ENCODE peak calls at places on chromosomes 5 and 9, in five cellular contexts. N is heart right ventricle; I is AG09309; X is pons; A is stimulated activated CD8-positive, alpha-beta memory T cell treated with anti-CD3 and anti-CD28 coated beads, Interleukin-15, amount 100 ng/mL, for 48 hours. J is an unnamed sample.

GRCh38 chr5:139681112-139681458 is 32.9 kb downstream of the CXXC5 start:
- DNase-seq in A (no peak), N (no peak), X (no peak), I (no peak), J (no peak)

GRCh38 chr9:96150324-96151023 is 151.5 kb downstream of the HSD17B3 start:
- DNase-seq in I (no peak), X (no peak), A (peak; percentile 63), N (no peak), J (no peak)

GRCh38 chr9:124834586-124834985 is 18.7 kb upstream of the WDR38 start:
- DNase-seq in X (no peak), A (no peak), I (no peak), N (no peak), J (no peak)

GRCh38 chr5:132104561-132104960 is 31.0 kb downstream of the CSF2 start:
- DNase-seq in A (no peak), X (no peak), N (no peak), I (no peak), J (no peak)

GRCh38 chr5:31382051-31382878 is 149.6 kb downstream of the DROSHA start:
- DNase-seq in A (no peak), X (no peak), N (no peak), I (no peak), J (no peak)

GRCh38 chr5:35822541-35822940 is 34.1 kb upstream of the IL7R start:
- DNase-seq in I (no peak), N (no peak), X (no peak), A (no peak), J (no peak)

GRCh38 chr5:95375591-95375990 is 15.6 kb upstream of the FAM81B start:
- DNase-seq in X (no peak), I (no peak), A (no peak), N (no peak), J (no peak)

GRCh38 chr5:160311491-160312138 is 749 bp downstream of the CCNJL start:
- DNase-seq in N (peak; percentile 31), X (no peak), A (no peak), I (no peak), J (no peak)

GRCh38 chr5:115575167-115576070 is 26.9 kb downstream of the TICAM2 start:
- DNase-seq in X (no peak), I (no peak), A (no peak), N (no peak), J (no peak)

GRCh38 chr9:31730398-31730797 is 654.0 kb upstream of the ACO1 start:
- DNase-seq in X (no peak), N (no peak), I (no peak), A (no peak), J (no peak)

GRCh38 chr5:87769137-87769536 is 356.4 kb upstream of the CCNH start:
- DNase-seq in X (no peak), I (no peak), A (no peak), N (no peak), J (no peak)

GRCh38 chr5:168022761-168023160 is 268.7 kb upstream of the WWC1 start:
- DNase-seq in N (peak; percentile 23), A (no peak), X (peak; percentile 17), I (no peak), J (no peak)

GRCh38 chr5:79582186-79582585 is 30.1 kb upstream of the TENT2 start:
- DNase-seq in A (no peak), N (no peak), I (no peak), X (no peak), J (peak; percentile 15)

GRCh38 chr5:175635854-175636253 is 22.0 kb upstream of the HRH2 start:
- DNase-seq in I (no peak), A (no peak), N (no peak), X (no peak), J (no peak)

GRCh38 chr9:28073278-28073677 is 500.0 kb upstream of the C9orf72 start:
- DNase-seq in X (peak; percentile 76), N (peak; percentile 14), A (no peak), I (peak; percentile 23), J (peak; percentile 2)

GRCh38 chr5:72281764-72282499 is 38.1 kb downstream of the MRPS27 start:
- DNase-seq in X (no peak), I (peak; percentile 86), A (no peak), N (no peak), J (no peak)

GRCh38 chr9:137461663-137462395 is 2.7 kb upstream of the NSMF start:
- DNase-seq in I (no peak), X (no peak), A (peak; percentile 88), N (no peak), J (no peak)

GRCh38 chr5:100026601-100027000 is 508.6 kb upstream of the FAM174A start:
- DNase-seq in N (no peak), X (no peak), A (no peak), I (no peak), J (no peak)

GRCh38 chr5:122478741-122479459 is 166.9 kb downstream of the SNCAIP start:
- DNase-seq in X (no peak), A (no peak), I (peak; percentile 80), N (no peak), J (no peak)

GRCh38 chr9:20476912-20477311 is 145.4 kb downstream of the MLLT3 start:
- DNase-seq in N (no peak), I (no peak), X (no peak), A (no peak), J (no peak)

GRCh38 chr5:133483406-133484090 is 128.8 kb downstream of the FSTL4 start:
- DNase-seq in I (no peak), N (no peak), X (no peak), A (no peak), J (no peak)

GRCh38 chr5:141496038-141496437 is 7.2 kb downstream of the PCDHGC5 start:
- DNase-seq in X (no peak), I (no peak), N (no peak), A (no peak), J (no peak)

GRCh38 chr9:5571629-5572232 is 57.2 kb upstream of the RIC1 start:
- DNase-seq in X (no peak), A (no peak), I (no peak), N (no peak), J (no peak)

GRCh38 chr9:115385383-115386122 is 267.6 kb upstream of the TNC start:
- DNase-seq in I (no peak), X (no peak), A (no peak), N (no peak), J (no peak)

GRCh38 chr5:138502121-138502520 is 36.8 kb downstream of the EGR1 start:
- DNase-seq in N (no peak), X (no peak), A (no peak), I (no peak), J (no peak)

GRCh38 chr9:17578911-17579793 is at the start of gene SH3GL2:
- DNase-seq in I (no peak), X (no peak), N (peak; percentile 28), A (peak; percentile 3), J (peak; percentile 75)

GRCh38 chr5:31934156-31934555 is 240.0 kb downstream of the GOLPH3 start:
- DNase-seq in A (no peak), N (no peak), I (no peak), X (no peak), J (no peak)

GRCh38 chr5:172035039-172035438 is 28.6 kb upstream of the FBXW11 start:
- DNase-seq in A (peak; percentile 10), N (no peak), I (no peak), X (no peak), J (no peak)

GRCh38 chr5:78242001-78242400 is 52.5 kb downstream of the AP3B1 start:
- DNase-seq in X (no peak), I (no peak), N (no peak), A (no peak), J (no peak)

GRCh38 chr5:72448368-72448767 is 58.8 kb downstream of the ZNF366 start:
- DNase-seq in I (no peak), A (no peak), N (no peak), X (no peak), J (no peak)

GRCh38 chr9:127707766-127708165 is 978 bp downstream of the CFAP157 start:
- DNase-seq in I (no peak), A (peak; percentile 39), N (no peak), X (no peak), J (no peak)

GRCh38 chr5:115098041-115098702 is 71.5 kb downstream of the TRIM36 start:
- DNase-seq in A (no peak), I (peak; percentile 17), X (peak; percentile 61), N (no peak), J (no peak)

GRCh38 chr5:58447231-58447630 is 12.7 kb downstream of the PLK2 start:
- DNase-seq in X (no peak), A (no peak), I (no peak), N (no peak), J (no peak)

GRCh38 chr5:169301386-169301930 is 519 bp upstream of the SLIT3 start:
- DNase-seq in I (no peak), N (no peak), X (no peak), A (no peak), J (no peak)

GRCh38 chr9:113564804-113565237 is 101.3 kb downstream of the RGS3 start:
- DNase-seq in N (peak; percentile 79), X (peak; percentile 75), A (no peak), I (no peak), J (peak; percentile 37)

GRCh38 chr9:100427366-100428263 is 672 bp downstream of the MSANTD3 start:
- DNase-seq in X (peak; percentile 60), A (no peak), I (no peak), N (peak; percentile 31), J (peak; percentile 53)